ENCODE peak calls at places on chromosomes 2 and 18, in four cellular contexts. R is aorta, P is WERI-Rb-1, J is K562. Z is an unnamed sample. For H3K36me3, the result is how much of the 10 kb centered on the place peaks cover.

GRCh38 chr2:12057436-12058166 is 311.2 kb downstream of the LPIN1 start:
- DNase-seq in P (no peak), R (peak), J (no peak), Z (no peak)

GRCh38 chr18:71045331-71046065 is 756.7 kb downstream of the SOCS6 start:
- DNase-seq in R (no peak), J (no peak), P (no peak), Z (no peak)

GRCh38 chr2:158539176-158539895 is 82.6 kb downstream of the PKP4 start:
- DNase-seq in P (no peak), R (no peak), J (no peak), Z (no peak)

GRCh38 chr2:156110890-156111289 is 221.6 kb downstream of the NR4A2 start:
- DNase-seq in J (peak), P (peak), R (no peak), Z (no peak)

GRCh38 chr2:14543284-14543683 is 89.2 kb upstream of the LRATD1 start:
- DNase-seq in J (no peak), P (no peak), R (no peak), Z (no peak)

GRCh38 chr2:225354281-225354774 is 45.2 kb upstream of the NYAP2 start:
- DNase-seq in P (no peak), J (no peak), R (no peak), Z (no peak)

GRCh38 chr2:11865378-11865777 is 118.9 kb downstream of the LPIN1 start:
- DNase-seq in J (no peak), P (no peak), R (no peak), Z (no peak)

GRCh38 chr2:219056896-219057708 is 3.6 kb downstream of the IHH start:
- DNase-seq in R (no peak), J (no peak), P (peak), Z (peak)

GRCh38 chr18:6610436-6610835 is 119.1 kb upstream of the ARHGAP28 start:
- DNase-seq in P (no peak), R (no peak), J (no peak), Z (no peak)

GRCh38 chr2:54471221-54471711 is 15.1 kb downstream of the SPTBN1 start:
- DNase-seq in R (no peak), P (no peak), J (no peak), Z (no peak)

GRCh38 chr18:35005963-35006577 is 35.1 kb upstream of the MAPRE2 start:
- DNase-seq in J (peak), P (no peak), R (no peak), Z (no peak)

GRCh38 chr2:239704737-239705136 is 303.9 kb upstream of the HDAC4 start:
- DNase-seq in R (peak), J (no peak), P (no peak), Z (no peak)

GRCh38 chr2:240435955-240436625 is 627 bp downstream of the GPC1 start:
- DNase-seq in R (peak), P (peak), J (no peak), Z (peak)

GRCh38 chr18:75923169-75923568 is 495.7 kb upstream of the SMIM21 start:
- DNase-seq in R (peak), P (no peak), J (no peak), Z (peak)

GRCh38 chr2:11214770-11215169 is 59.5 kb downstream of the SLC66A3 start:
- DNase-seq in R (no peak), P (no peak), J (no peak), Z (no peak)

GRCh38 chr18:76232813-76233212 is 262.2 kb downstream of the ZNF516 start:
- DNase-seq in P (no peak), R (no peak), J (no peak), Z (no peak)

GRCh38 chr2:31729442-31730092 is 148.8 kb upstream of the SRD5A2 start:
- DNase-seq in R (no peak), J (peak), P (no peak), Z (no peak)

GRCh38 chr2:121689356-121689755 is 40.1 kb upstream of the CLASP1 start:
- DNase-seq in P (peak), R (no peak), J (peak), Z (no peak)

GRCh38 chr2:55965966-55966365 is 42.4 kb upstream of the EFEMP1 start:
- DNase-seq in R (no peak), P (no peak), J (no peak), Z (no peak)

GRCh38 chr2:189937691-189938090 is 124.8 kb downstream of the MSTN start:
- DNase-seq in J (no peak), P (no peak), R (no peak), Z (no peak)

GRCh38 chr18:812123-812672 is at the start of gene YES1:
- DNase-seq in J (peak), R (peak), P (peak), Z (peak)

GRCh38 chr2:218301176-218301819 is 9.0 kb upstream of the TMBIM1 start:
- DNase-seq in P (peak), J (peak), R (peak), Z (peak)

GRCh38 chr2:132424526-132425121 is 8.0 kb downstream of the GPR39 start:
- DNase-seq in J (no peak), P (no peak), R (no peak), Z (no peak)

GRCh38 chr2:10210336-10210735 is 87.8 kb downstream of the RRM2 start:
- DNase-seq in P (no peak), R (no peak), J (no peak), Z (no peak)

GRCh38 chr2:174608866-174609214 is 11.2 kb upstream of the WIPF1 start:
- DNase-seq in R (no peak), P (no peak), J (no peak), Z (no peak)

GRCh38 chr18:53937037-53937436 is 287.4 kb downstream of the MBD2 start:
- DNase-seq in J (no peak), P (no peak), R (no peak), Z (no peak)

GRCh38 chr18:13530879-13531387 is 195.4 kb downstream of the FAM210A start:
- DNase-seq in J (no peak), P (peak), R (peak), Z (no peak)

GRCh38 chr2:224023188-224023587 is 15.9 kb downstream of the SERPINE2 start:
- DNase-seq in P (no peak), J (no peak), R (no peak), Z (no peak)

GRCh38 chr2:9263388-9263787 is 56.8 kb downstream of the ASAP2 start:
- DNase-seq in P (no peak), J (no peak), R (no peak), Z (no peak)

GRCh38 chr2:114082731-114083433 is 193.0 kb downstream of the ACTR3 start:
- DNase-seq in J (no peak), P (no peak), R (no peak), Z (no peak)

GRCh38 chr2:88016948-88017779 is 817 bp upstream of the RNU2-63P start:
- DNase-seq in R (no peak), P (peak), J (peak), Z (no peak)

GRCh38 chr2:121015971-121016485 is 269.0 kb downstream of the TFCP2L1 start:
- DNase-seq in R (no peak), P (no peak), J (no peak), Z (no peak)

GRCh38 chr2:145412155-145412554 is 892.2 kb upstream of the ZEB2 start:
- DNase-seq in J (no peak), R (no peak), P (no peak), Z (no peak)

GRCh38 chr2:168152902-168153301 is 94.5 kb downstream of the STK39 start:
- DNase-seq in R (no peak), P (no peak), J (no peak), Z (no peak)

GRCh38 chr18:63949068-63949737 is at the start of gene HMSD:
- DNase-seq in R (peak), P (no peak), J (peak), Z (no peak)

GRCh38 chr2:47531378-47532042 is 128.6 kb downstream of the MSH2 start:
- DNase-seq in R (no peak), P (no peak), J (no peak), Z (no peak)
- H3K36me3 ChIP-seq in R (under half), P (under half), J (under half), Z (under half)

DNA sequence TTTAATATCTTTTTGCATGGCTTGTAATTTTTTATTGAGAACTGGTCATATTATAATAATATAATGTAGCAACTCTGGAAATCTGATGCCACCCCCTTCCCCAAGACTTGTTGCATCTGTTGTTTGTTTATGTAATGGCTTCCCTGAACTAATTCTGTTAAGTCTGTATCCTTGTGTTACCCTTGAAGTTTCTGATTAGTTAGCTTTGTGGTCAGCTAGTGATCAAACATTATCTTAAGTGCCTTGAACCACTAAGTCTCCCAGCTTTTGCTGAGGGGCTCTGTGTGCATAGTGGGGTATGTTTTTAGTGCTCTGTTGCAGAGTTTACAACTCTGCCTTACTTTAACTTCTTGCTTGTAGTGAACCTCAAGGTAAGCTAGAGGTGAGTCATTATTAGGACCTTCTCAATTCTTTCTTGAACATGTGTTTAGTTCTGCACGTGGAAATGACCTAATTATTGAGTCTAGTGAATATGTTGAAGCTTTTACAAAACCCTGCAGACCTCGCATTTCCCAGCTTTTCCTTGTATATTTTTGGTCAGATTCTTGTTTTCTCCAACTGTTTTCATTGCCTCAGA is 24.8 kb downstream of the SMCHD1 start:
- DNase-seq in P (no peak), J (no peak), R (no peak), Z (no peak)
- H3K36me3 ChIP-seq in P (under half), J (half or more), R (under half), Z (under half)

GRCh38 chr18:12359515-12359927 is 17.5 kb downstream of the AFG3L2 start:
- DNase-seq in R (no peak), J (peak), P (no peak), Z (no peak)

GRCh38 chr18:12361770-12362378 is 15.2 kb downstream of the AFG3L2 start:
- DNase-seq in P (no peak), J (peak), R (no peak), Z (peak)

GRCh38 chr18:12366794-12367193 is 10.2 kb downstream of the AFG3L2 start:
- DNase-seq in J (no peak), P (no peak), R (no peak), Z (no peak)

GRCh38 chr18:12366379-12366778 is 10.6 kb downstream of the AFG3L2 start:
- DNase-seq in P (no peak), J (no peak), R (no peak), Z (no peak)

DNA sequence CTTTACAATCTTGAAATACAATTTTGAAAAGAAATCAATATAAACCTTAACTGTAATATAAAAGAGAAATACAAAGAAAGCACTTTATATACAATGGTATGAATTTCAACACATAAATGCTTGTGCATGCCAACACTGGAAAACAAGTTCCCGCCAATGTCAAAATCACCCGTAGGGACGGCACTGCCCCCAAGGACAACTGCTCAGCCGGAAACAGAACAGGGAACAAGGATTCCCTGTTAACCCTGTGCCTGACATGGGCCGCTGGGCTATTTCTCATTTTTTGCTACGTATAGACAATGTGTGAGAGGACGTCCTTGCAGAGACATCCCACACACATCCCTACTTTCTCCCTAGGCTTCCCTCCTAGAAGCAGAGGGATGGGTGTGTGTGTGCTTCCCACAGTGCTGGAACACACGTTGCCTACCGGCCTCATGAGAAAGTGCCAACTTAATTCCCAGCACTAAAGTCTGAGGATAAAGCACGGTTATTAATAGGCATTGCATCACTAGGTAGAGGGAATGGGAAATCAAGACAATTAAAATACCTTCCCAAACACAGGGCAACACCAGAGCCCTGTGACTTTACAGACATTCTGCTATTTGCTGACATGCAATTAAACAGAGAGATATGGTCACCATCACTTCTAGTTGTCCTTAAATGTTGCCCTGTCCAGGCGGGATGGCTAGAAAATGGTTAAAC is 14.4 kb downstream of the AFG3L2 start:
- DNase-seq in P (no peak), J (no peak), R (no peak), Z (no peak)
- H3K36me3 ChIP-seq in P (half or more), J (half or more), R (under half), Z (under half)

GRCh38 chr2:24959761-24960160 is 12.0 kb downstream of the DNAJC27 start:
- DNase-seq in R (no peak), J (no peak), P (no peak), Z (no peak)

GRCh38 chr2:24955232-24955631 is 16.5 kb downstream of the DNAJC27 start:
- DNase-seq in P (no peak), R (no peak), J (no peak), Z (no peak)

GRCh38 chr2:24958411-24958935 is 13.3 kb downstream of the DNAJC27 start:
- DNase-seq in P (no peak), J (no peak), R (no peak), Z (no peak)

GRCh38 chr2:24957221-24957620 is 14.5 kb downstream of the DNAJC27 start:
- DNase-seq in P (no peak), J (no peak), R (no peak), Z (no peak)

DNA sequence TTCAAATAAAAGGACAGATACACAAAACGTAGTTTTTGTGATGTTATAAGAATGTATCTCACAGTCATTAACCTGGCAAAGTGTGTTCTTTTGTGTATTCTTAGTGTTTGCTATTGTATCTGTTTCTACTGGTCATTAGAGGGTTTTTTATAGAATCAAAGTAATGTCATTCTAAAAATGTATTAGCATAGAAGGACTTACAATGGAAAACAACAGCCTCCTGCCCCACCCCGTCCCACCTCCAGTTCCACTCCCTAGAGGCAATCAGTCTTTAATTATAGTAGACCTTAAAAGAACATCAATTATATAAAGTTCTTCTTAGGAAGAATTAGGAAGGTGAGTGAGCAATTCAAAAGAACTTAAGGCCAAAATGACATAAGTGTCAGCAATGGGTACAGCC is 13.8 kb downstream of the DNAJC27 start:
- DNase-seq in R (no peak), J (no peak), P (no peak), Z (no peak)
- H3K36me3 ChIP-seq in R (under half), J (half or more), P (half or more), Z (under half)

DNA sequence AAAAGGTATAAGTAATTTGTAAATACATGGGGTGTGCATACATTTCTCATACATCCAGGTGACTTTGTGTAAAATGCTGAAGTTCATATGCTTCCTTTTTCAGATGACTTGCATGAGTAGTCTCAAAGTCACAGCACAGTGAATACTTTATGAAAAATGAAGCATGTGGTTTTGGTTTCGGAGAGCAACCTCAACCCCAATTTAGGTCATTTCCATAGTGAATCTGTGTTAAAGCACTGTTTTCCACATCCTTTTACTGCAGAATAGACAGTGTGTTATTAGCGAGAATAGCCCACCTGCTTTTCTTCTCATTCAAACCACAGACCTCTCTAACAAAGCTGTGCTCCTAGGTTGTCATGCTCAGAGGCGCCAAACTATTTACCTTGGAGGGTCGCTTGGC is 204.4 kb upstream of the RASGRP3 start:
- DNase-seq in R (no peak), J (no peak), P (no peak), Z (no peak)
- H3K36me3 ChIP-seq in R (under half), J (under half), P (under half), Z (under half)

GRCh38 chr18:55229682-55230081 is 270.4 kb upstream of the CCDC68 start:
- DNase-seq in R (no peak), P (no peak), J (no peak), Z (no peak)

GRCh38 chr18:55228707-55229106 is 269.4 kb upstream of the CCDC68 start:
- DNase-seq in P (no peak), J (no peak), R (no peak), Z (no peak)

GRCh38 chr18:55224086-55224625 is 264.9 kb upstream of the CCDC68 start:
- DNase-seq in J (no peak), R (no peak), P (no peak), Z (no peak)

GRCh38 chr18:55232506-55232905 is 273.2 kb upstream of the CCDC68 start:
- DNase-seq in R (no peak), J (no peak), P (no peak), Z (no peak)

GRCh38 chr18:55228191-55228590 is 268.9 kb upstream of the CCDC68 start:
- DNase-seq in R (no peak), P (no peak), J (no peak), Z (no peak)
- H3K36me3 ChIP-seq in R (under half), P (under half), J (under half), Z (under half)